ENCODE peak calls at places on chromosomes 3 and 15, in five cellular contexts. O is GM12878, N is lower lobe of right lung, V is body of pancreas, W is lung. P is an unnamed sample.
A peak's percentile ranks its signal among the peaks of the same experiment; 100 is the strongest.

GRCh38 chr3:143302638-143303171 is 183.1 kb downstream of the CHST2 start:
- DNase-seq in O (no peak), N (peak; percentile 48), V (peak; percentile 13), W (peak; percentile 49), P (peak; percentile 91)

GRCh38 chr15:23857028-23857641 is 170.0 kb upstream of the NDN start:
- DNase-seq in V (peak; percentile 67), N (peak; percentile 48), W (peak; percentile 56), O (no peak), P (peak; percentile 57)

GRCh38 chr3:88863196-88863595 is 244.2 kb upstream of the EPHA3 start:
- DNase-seq in V (no peak), O (no peak), N (no peak), W (no peak), P (no peak)

GRCh38 chr15:89768071-89768500 is 8.0 kb upstream of the MESP2 start:
- DNase-seq in N (no peak), V (peak; percentile 91), W (no peak), O (no peak), P (peak; percentile 72)

GRCh38 chr3:70959506-70959905 is 624.0 kb downstream of the FOXP1 start:
- DNase-seq in O (no peak), W (no peak), N (no peak), V (no peak), P (no peak)

GRCh38 chr3:9147215-9147895 is 102.1 kb downstream of the SRGAP3 start:
- DNase-seq in N (no peak), W (no peak), O (no peak), V (no peak), P (peak; percentile 8)

GRCh38 chr3:9351709-9352126 is 11.1 kb upstream of the THUMPD3 start:
- DNase-seq in W (no peak), O (no peak), V (no peak), N (no peak), P (no peak)

GRCh38 chr3:44114142-44114541 is 127.5 kb upstream of the TOPAZ1 start:
- DNase-seq in O (no peak), V (peak; percentile 70), W (no peak), N (no peak), P (peak; percentile 56)

GRCh38 chr3:138824114-138824506 is 10.6 kb downstream of the PIK3CB start:
- DNase-seq in O (no peak), V (no peak), W (no peak), N (no peak), P (no peak)

GRCh38 chr3:49839193-49839809 is 17.1 kb downstream of the TRAIP start:
- DNase-seq in N (peak; percentile 84), O (peak; percentile 23), W (peak; percentile 81), V (peak; percentile 85), P (peak; percentile 86)

GRCh38 chr3:15164356-15164755 is 41.7 kb upstream of the CAPN7 start:
- DNase-seq in O (no peak), V (no peak), W (no peak), N (no peak), P (peak; percentile 39)

DNA sequence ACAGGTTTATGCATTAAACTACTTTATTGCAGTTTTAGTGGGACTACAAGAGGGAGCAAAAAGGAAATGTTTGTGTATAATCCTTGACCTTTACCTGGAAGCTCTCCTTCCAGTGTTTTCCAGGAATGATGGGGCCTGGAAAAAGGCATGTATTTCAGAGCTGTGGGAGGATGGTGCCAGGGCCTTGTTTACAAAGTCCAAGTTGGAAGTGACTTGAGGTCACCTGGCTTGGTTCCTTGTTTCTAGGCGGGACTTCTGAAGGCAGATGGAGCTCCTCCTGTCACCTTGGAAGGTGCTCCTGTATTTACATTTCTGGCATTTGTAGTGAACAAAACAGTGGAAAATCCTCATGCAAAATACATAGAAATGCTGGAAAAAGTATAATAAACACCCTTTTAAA is 15.1 kb downstream of the ACVR2B start:
- DNase-seq in W (no peak), N (no peak), O (no peak), V (peak; percentile 80), P (no peak)
- H3K9me3 ChIP-seq in W (no peaks in the 10 kb centered on the region), N (peaks cover 4% of the 10 kb centered on the region), O (peaks cover 2% of the 10 kb centered on the region), V (no peaks in the 10 kb centered on the region), P (peaks cover 9% of the 10 kb centered on the region)

DNA sequence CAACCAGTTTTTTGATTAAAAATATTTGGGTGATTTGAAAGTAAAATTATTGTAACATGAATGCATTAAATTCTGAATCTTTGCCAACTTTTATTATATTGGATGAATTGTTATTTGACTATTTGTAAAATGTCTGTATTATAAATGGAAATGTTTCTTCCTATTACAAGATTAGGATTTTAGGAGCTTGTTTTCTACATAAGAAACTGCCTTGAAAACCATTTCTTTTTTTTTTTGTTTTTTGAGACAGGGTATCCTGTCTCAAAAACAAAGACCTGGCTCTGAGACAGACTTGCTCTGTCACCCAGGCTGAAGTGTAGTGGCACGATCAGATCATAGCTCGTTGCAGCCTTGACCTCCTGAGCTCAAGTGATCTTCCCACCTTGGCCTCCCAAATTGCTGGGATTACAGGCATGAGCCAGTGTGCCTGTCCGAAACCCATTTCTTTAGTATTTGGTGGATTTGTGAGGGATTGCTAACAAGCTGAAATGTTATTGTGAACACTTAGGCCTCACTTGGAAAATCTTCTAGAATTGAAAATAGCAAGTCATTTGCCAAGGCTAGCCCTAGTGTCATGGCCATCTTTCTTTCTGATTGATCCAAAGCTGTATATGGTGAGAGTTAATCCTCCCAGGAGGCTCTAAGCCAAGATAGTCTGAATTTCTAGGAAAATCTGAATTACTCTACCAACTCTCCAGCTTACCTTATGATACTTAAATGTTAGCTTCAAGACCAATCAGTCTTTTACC is 100.3 kb downstream of the FNDC3B start:
- DNase-seq in W (no peak), O (no peak), N (no peak), V (no peak), P (no peak)
- H3K4me1 ChIP-seq in W (peaks cover 60% of the 10 kb centered on the region), O (peaks cover 75% of the 10 kb centered on the region), N (peaks cover 84% of the 10 kb centered on the region), V (peaks cover 79% of the 10 kb centered on the region), P (peaks cover 84% of the 10 kb centered on the region)

DNA sequence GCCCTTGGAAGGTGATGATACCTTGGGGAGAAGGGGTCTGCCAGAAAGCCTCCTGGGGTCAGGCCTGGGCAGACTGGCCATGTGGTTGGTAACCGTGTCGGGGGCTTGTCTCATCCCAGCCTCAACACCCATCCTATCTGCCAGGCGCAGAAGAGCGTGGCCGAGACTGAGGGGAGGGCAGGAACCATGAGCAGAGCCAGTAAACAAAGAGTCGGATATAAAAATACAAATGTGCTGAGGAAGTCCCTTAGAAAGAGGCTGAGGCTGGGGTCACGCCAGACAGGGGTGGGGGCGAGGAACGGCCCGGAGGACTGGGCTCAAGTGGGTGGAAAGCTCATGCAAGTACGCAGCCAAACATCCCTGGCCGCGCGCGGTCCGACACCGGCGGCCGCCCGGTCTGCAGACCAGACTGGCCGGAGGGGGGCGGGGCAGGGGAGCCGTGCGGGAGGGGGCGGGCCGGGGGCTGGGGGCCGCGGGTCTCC is 1.9 kb downstream of the CAMK2N2 start:
- DNase-seq in O (no peak), N (no peak), V (no peak), W (no peak), P (no peak)
- H3K27me3 ChIP-seq in O (peaks cover 11% of the 10 kb centered on the region), N (peaks cover 51% of the 10 kb centered on the region), V (no peaks in the 10 kb centered on the region), W (no peaks in the 10 kb centered on the region), P (peaks cover 4% of the 10 kb centered on the region)

GRCh38 chr15:25092661-25093060 is 137.9 kb downstream of the SNRPN start:
- DNase-seq in N (no peak), O (no peak), W (no peak), V (no peak), P (peak; percentile 9)

GRCh38 chr15:25093455-25094029 is 138.8 kb downstream of the SNRPN start:
- DNase-seq in V (no peak), O (no peak), W (no peak), N (no peak), P (no peak)

GRCh38 chr15:25095179-25095578 is 140.4 kb downstream of the SNRPN start:
- DNase-seq in N (no peak), V (no peak), W (no peak), O (no peak), P (no peak)

GRCh38 chr15:25094066-25094465 is 139.3 kb downstream of the SNRPN start:
- DNase-seq in V (no peak), O (no peak), W (peak; percentile 11), N (no peak), P (no peak)

DNA sequence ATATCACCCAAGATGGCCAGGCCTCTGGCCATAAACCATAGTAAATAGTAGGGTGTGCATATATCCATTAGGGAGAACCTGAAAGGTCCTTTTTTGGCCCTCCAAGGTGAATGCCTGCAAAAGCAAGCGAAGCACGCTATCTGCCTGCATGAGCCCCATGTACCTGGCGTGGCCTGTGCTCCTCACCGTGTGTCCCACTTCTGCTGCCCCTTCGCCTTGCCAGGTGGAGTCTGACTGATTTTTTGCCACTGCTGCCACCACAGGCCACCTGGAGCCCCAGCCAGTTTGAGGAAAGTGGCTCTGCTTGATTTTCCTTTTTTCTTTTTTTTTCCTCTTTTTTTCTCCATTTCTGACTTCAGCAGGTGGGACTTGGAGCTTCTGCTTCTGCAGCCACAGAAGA is 139.7 kb downstream of the SNRPN start:
- DNase-seq in W (no peak), O (no peak), V (no peak), N (no peak), P (no peak)
- H3K9me3 ChIP-seq in W (peaks cover 65% of the 10 kb centered on the region), O (peaks cover 8% of the 10 kb centered on the region), V (no peaks in the 10 kb centered on the region), N (peaks cover 100% of the 10 kb centered on the region), P (no peaks in the 10 kb centered on the region)

DNA sequence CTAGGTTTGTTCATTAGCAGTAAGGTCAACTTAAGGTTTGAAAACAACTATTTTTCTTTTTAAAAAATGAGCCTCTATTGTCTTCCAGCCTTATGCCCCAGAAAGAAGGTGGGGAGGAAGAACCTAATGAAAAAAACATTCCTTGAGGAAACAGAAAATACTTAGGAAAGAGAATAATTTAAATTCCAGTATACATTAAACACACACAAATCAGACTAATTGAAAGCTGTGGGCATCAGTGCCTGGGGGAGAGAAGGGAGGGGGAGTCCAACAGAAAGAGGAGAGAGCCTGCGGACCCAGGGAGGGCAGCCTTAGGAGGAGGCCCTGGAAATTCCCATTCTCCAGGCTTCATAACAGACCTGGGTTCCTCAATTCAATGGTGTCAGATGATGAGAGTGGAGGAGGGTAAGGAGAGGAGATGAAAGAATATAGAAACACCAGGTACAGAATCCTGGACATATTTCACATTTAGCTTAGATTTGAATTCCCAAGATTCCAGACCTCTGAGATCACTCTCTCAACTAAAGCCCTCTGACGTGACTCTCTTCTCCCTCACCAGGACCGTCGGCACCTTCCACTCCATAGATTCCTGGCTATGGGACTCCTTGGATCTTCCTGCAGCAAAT is 320.5 kb upstream of the UMPS start:
- DNase-seq in V (no peak), W (no peak), N (no peak), O (no peak), P (peak; percentile 19)
- H3K4me1 ChIP-seq in V (peaks cover 8% of the 10 kb centered on the region), W (peaks cover 7% of the 10 kb centered on the region), N (no peaks in the 10 kb centered on the region), O (no peaks in the 10 kb centered on the region), P (peaks cover 5% of the 10 kb centered on the region)

DNA sequence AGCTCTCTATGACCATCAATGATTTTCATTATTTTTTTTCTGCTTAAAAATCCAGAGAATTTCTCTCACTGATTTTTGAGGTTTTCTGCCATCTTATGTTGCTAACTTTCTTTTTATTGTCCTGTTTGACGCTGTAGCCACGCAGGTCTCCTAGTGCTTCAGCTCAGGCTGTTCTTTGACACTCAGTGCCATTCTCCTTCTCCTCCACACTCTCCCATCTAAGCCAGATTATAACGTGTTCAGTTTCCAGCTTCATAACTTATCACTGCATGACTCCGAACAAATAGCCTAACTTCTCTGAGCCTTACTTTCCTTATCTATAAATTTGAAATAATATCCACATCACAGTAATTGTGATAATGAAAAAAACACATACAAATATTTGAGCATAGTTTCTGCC is 22.8 kb upstream of the ST3GAL6 start:
- DNase-seq in V (no peak), O (no peak), W (no peak), N (no peak), P (no peak)
- H3K27me3 ChIP-seq in V (no peaks in the 10 kb centered on the region), O (no peaks in the 10 kb centered on the region), W (no peaks in the 10 kb centered on the region), N (no peaks in the 10 kb centered on the region), P (peaks cover 44% of the 10 kb centered on the region)